ENCODE peak calls at places on chromosomes 2 and 18, in ten cellular contexts. W, T, Y, K, U, G, R, Z, X and B are unnamed samples.

GRCh38 chr18:25058520-25058919 is 293.4 kb downstream of the ZNF521 start:
- DNase-seq in K (no peak), Z (no peak), X (no peak), W (no peak), R (no peak), U (no peak), Y (no peak), T (no peak), G (no peak), B (no peak)

GRCh38 chr2:217919781-217920351 is 82.9 kb downstream of the TNS1 start:
- DNase-seq in G (no peak), Y (peak; percentile 67), K (no peak), Z (no peak), R (no peak), U (peak; percentile 28), X (peak; percentile 72), T (peak; percentile 77), W (peak; percentile 49), B (no peak)

GRCh38 chr2:240135706-240136012 is 446 bp downstream of the COPS9 start:
- DNase-seq in U (no peak), Y (no peak), X (no peak), K (no peak), G (no peak), R (no peak), T (no peak), Z (no peak), W (no peak), B (no peak)

GRCh38 chr2:201923436-201923975 is 110.1 kb upstream of the FZD7 start:
- DNase-seq in R (no peak), Y (no peak), X (no peak), Z (no peak), U (no peak), G (no peak), K (no peak), W (no peak), T (no peak), B (no peak)

GRCh38 chr2:226187601-226188000 is 612.0 kb downstream of the IRS1 start:
- DNase-seq in W (peak; percentile 88), T (peak; percentile 59), Z (no peak), G (no peak), K (no peak), U (no peak), Y (no peak), R (peak; percentile 77), X (peak; percentile 84), B (no peak)

GRCh38 chr2:196046123-196046917 is 22.3 kb downstream of the DNAH7 start:
- DNase-seq in R (no peak), T (peak; percentile 37), Z (no peak), X (no peak), W (peak; percentile 52), K (no peak), G (no peak), Y (no peak), U (no peak), B (no peak)

GRCh38 chr2:15784886-15785801 is 155.2 kb upstream of the MYCN start:
- DNase-seq in Y (no peak), G (no peak), Z (no peak), R (no peak), T (no peak), K (no peak), U (no peak), X (no peak), W (no peak), B (no peak)

GRCh38 chr2:63057249-63058148 is 6.9 kb downstream of the OTX1 start:
- DNase-seq in Y (no peak), Z (peak; percentile 15), T (no peak), K (no peak), W (no peak), U (no peak), G (no peak), X (no peak), R (no peak), B (no peak)

GRCh38 chr2:241159116-241159515 is 8.8 kb downstream of the PPP1R7 start:
- DNase-seq in T (no peak), Y (no peak), R (no peak), Z (no peak), U (no peak), G (no peak), W (no peak), K (no peak), X (no peak), B (no peak)

GRCh38 chr18:25223899-25224607 is 127.9 kb downstream of the ZNF521 start:
- DNase-seq in Y (no peak), R (no peak), W (peak; percentile 67), G (no peak), X (no peak), T (no peak), U (no peak), K (no peak), Z (no peak), B (no peak)

GRCh38 chr2:35251156-35251555 is 1104.4 kb upstream of the CRIM1 start:
- DNase-seq in G (no peak), Y (no peak), X (no peak), R (no peak), Z (no peak), K (no peak), U (no peak), W (no peak), T (no peak), B (no peak)

GRCh38 chr2:130766037-130766436 is 10.7 kb downstream of the AMER3 start:
- DNase-seq in Z (no peak), T (no peak), X (no peak), R (no peak), W (no peak), U (no peak), Y (no peak), G (no peak), K (no peak), B (no peak)

GRCh38 chr2:121092095-121092494 is 192.9 kb downstream of the TFCP2L1 start:
- DNase-seq in K (no peak), U (no peak), G (peak; percentile 39), X (no peak), W (no peak), Y (no peak), Z (no peak), R (no peak), T (no peak), B (no peak)

GRCh38 chr18:73777356-73778051 is 370.1 kb downstream of the FBXO15 start:
- DNase-seq in K (no peak), G (peak; percentile 13), U (no peak), T (no peak), R (no peak), W (peak; percentile 23), Z (no peak), X (no peak), Y (no peak), B (no peak)

GRCh38 chr2:112181571-112182290 is 43.5 kb downstream of the FBLN7 start:
- DNase-seq in R (no peak), W (no peak), K (peak; percentile 28), U (peak; percentile 29), T (no peak), X (no peak), Z (no peak), Y (no peak), G (no peak), B (no peak)
- TF ChIP-seq CTCF in R (no peak), W (no peak), K (no peak), U (no peak), T (no peak), X (no peak), Z (no peak), Y (no peak), G (no peak), B (no peak)

GRCh38 chr2:144230452-144231085 is 289.4 kb downstream of the ZEB2 start:
- DNase-seq in K (no peak), T (no peak), Z (no peak), W (peak; percentile 48), R (peak; percentile 59), Y (no peak), X (no peak), G (peak; percentile 10), U (no peak), B (no peak)
- TF ChIP-seq CTCF in K (no peak), T (no peak), Z (no peak), W (no peak), R (no peak), Y (no peak), X (no peak), G (no peak), U (no peak), B (no peak)

GRCh38 chr2:157751462-157752058 is 122.9 kb upstream of the ACVR1C start:
- DNase-seq in T (no peak), Y (no peak), Z (no peak), X (no peak), R (no peak), W (peak; percentile 6), G (peak; percentile 95), K (no peak), U (peak; percentile 68), B (no peak)
- TF ChIP-seq CTCF in T (no peak), Y (no peak), Z (peak; percentile 34), X (peak; percentile 17), R (peak; percentile 2), W (no peak), G (no peak), K (no peak), U (no peak), B (no peak)

GRCh38 chr2:213150315-213150951 is 979 bp downstream of the IKZF2 start:
- DNase-seq in X (no peak), T (no peak), R (no peak), W (peak; percentile 23), G (peak; percentile 57), Y (no peak), U (no peak), K (peak; percentile 43), Z (peak; percentile 11), B (no peak)

GRCh38 chr2:213151437-213152064 is at the start of gene IKZF2:
- DNase-seq in X (peak; percentile 81), Z (peak; percentile 66), R (peak; percentile 73), Y (peak; percentile 66), K (peak; percentile 95), G (peak; percentile 85), T (peak; percentile 38), W (peak; percentile 89), U (peak; percentile 85), B (peak; percentile 78)

GRCh38 chr2:213152888-213153287 is 1.5 kb upstream of the IKZF2 start:
- DNase-seq in R (no peak), X (no peak), T (no peak), U (no peak), W (no peak), Z (no peak), G (no peak), Y (no peak), K (no peak), B (no peak)

GRCh38 chr2:213149949-213150314 is 1.5 kb downstream of the IKZF2 start:
- DNase-seq in X (no peak), Z (no peak), G (no peak), T (no peak), U (no peak), W (no peak), Y (no peak), K (no peak), R (no peak), B (no peak)

DNA sequence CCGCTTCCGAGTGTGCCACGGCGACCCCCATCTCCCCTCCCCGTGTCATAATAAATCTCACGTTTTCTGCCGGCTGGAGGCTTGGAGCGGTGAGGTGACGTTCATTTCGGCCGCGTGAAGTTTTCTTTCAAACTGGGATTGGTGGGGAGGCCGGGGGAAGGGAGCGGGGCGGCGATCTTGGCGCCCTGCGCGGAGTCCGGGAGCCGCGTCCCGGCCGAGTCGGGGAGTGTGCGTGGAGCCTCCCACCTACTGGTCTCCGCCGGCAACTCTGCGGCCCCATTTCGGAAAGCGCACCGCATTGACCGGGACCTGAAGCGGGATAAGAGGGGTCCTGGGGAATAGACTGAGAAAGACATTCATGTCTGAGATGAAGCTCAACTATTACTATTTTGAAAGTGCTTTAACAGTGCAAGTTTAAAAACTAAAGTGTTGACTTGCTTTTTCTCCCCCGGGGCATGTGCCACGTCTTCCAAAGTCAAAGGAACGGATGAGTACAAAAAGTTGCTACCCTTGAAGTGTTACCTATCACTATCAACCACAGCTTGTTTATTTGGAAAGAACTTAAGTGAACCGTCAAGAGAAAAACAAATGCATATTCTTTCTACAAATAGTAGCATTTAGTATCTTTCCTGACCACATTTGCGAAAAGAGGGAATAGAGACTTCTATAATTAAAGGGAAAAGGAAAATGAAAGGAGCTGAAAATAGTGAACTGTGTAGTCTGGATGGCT is 818 bp upstream of the IKZF2 start:
- DNase-seq in W (peak; percentile 72), Z (peak; percentile 51), G (peak; percentile 71), R (no peak), T (no peak), Y (peak; percentile 52), U (peak; percentile 70), X (peak; percentile 75), K (peak; percentile 84), B (no peak)
- TF ChIP-seq CTCF in W (peak; percentile 58), Z (peak; percentile 43), G (peak; percentile 5), R (peak; percentile 59), T (no peak), Y (peak; percentile 39), U (no peak), X (peak; percentile 70), K (peak; percentile 45), B (no peak)